ENCODE peak calls at places on chromosomes 5 and 9, in six cellular contexts. H is activated T-helper 1 cell treated with Interleukin-2 at 50 U/mL for 16 hours, Q is WERI-Rb-1, J is ovary, Z is nucleus accumbens, F is AG08396. A is an unnamed sample.

GRCh38 chr5:14428302-14429081 is 153.1 kb upstream of the OTULINL start:
- DNase-seq in H (no peak), Q (no peak), J (no peak), Z (no peak), F (no peak), A (no peak)

GRCh38 chr5:109654455-109654854 is 35.3 kb upstream of the MAN2A1 start:
- DNase-seq in H (no peak), Q (no peak), J (no peak), Z (no peak), F (no peak), A (no peak)

GRCh38 chr5:43711496-43711895 is 108.5 kb downstream of the NNT start:
- DNase-seq in H (no peak), Q (no peak), J (no peak), Z (no peak), F (peak), A (no peak)

GRCh38 chr5:176895350-176895749 is 3.8 kb downstream of the HK3 start:
- DNase-seq in H (no peak), Q (no peak), J (no peak), Z (no peak), F (no peak), A (no peak)

GRCh38 chr9:134372621-134373267 is 46.5 kb downstream of the RXRA start:
- DNase-seq in H (no peak), Q (no peak), J (no peak), Z (no peak), F (peak), A (no peak)

GRCh38 chr9:86041331-86041741 is 58.0 kb downstream of the GOLM1 start:
- DNase-seq in H (no peak), Q (no peak), J (no peak), Z (no peak), F (peak), A (no peak)

GRCh38 chr9:136714096-136714875 is 1.9 kb downstream of the DIPK1B start:
- DNase-seq in H (no peak), Q (no peak), J (peak), Z (no peak), F (no peak), A (no peak)

GRCh38 chr5:15763754-15764153 is 263.8 kb downstream of the FBXL7 start:
- DNase-seq in H (no peak), Q (peak), J (no peak), Z (no peak), F (no peak), A (no peak)

GRCh38 chr5:44640945-44641456 is 167.7 kb upstream of the MRPS30 start:
- DNase-seq in H (no peak), Q (no peak), J (no peak), Z (no peak), F (no peak), A (no peak)

GRCh38 chr5:135242496-135243193 is 156.4 kb downstream of the MACROH2A1 start:
- DNase-seq in H (no peak), Q (peak), J (no peak), Z (peak), F (no peak), A (no peak)

GRCh38 chr9:127729522-127730256 is 5.4 kb downstream of the TOR2A start:
- DNase-seq in H (no peak), Q (no peak), J (no peak), Z (no peak), F (no peak), A (no peak)

GRCh38 chr9:98554752-98555151 is 154.0 kb downstream of the GABBR2 start:
- DNase-seq in H (no peak), Q (no peak), J (no peak), Z (no peak), F (no peak), A (no peak)

GRCh38 chr5:72508241-72509170 is 1.3 kb upstream of the ZNF366 start:
- DNase-seq in H (no peak), Q (no peak), J (no peak), Z (no peak), F (no peak), A (no peak)

GRCh38 chr9:38016375-38017120 is 52.5 kb downstream of the SHB start:
- DNase-seq in H (no peak), Q (no peak), J (no peak), Z (no peak), F (peak), A (no peak)

GRCh38 chr5:59745422-59745863 is 148.1 kb downstream of the PDE4D start:
- DNase-seq in H (no peak), Q (no peak), J (no peak), Z (peak), F (no peak), A (no peak)

GRCh38 chr9:15485836-15486678 is 24.7 kb downstream of the PSIP1 start:
- DNase-seq in H (no peak), Q (no peak), J (no peak), Z (no peak), F (no peak), A (no peak)

GRCh38 chr5:14946813-14947640 is 75.4 kb upstream of the ANKH start:
- DNase-seq in H (no peak), Q (no peak), J (no peak), Z (no peak), F (no peak), A (peak)

GRCh38 chr5:143062379-143062778 is 292.2 kb downstream of the ARHGAP26 start:
- DNase-seq in H (no peak), Q (no peak), J (no peak), Z (no peak), F (no peak), A (no peak)

GRCh38 chr5:80195837-80196400 is 59.9 kb downstream of the SERINC5 start:
- DNase-seq in H (no peak), Q (no peak), J (no peak), Z (no peak), F (no peak), A (no peak)

GRCh38 chr5:80219381-80219780 is 36.5 kb downstream of the SERINC5 start:
- DNase-seq in H (no peak), Q (no peak), J (no peak), Z (no peak), F (no peak), A (no peak)

GRCh38 chr9:114551750-114552685 is 35.6 kb upstream of the ATP6V1G1 start:
- DNase-seq in H (no peak), Q (peak), J (peak), Z (no peak), F (peak), A (no peak)

GRCh38 chr5:154487541-154487940 is 9.5 kb upstream of the HAND1 start:
- DNase-seq in H (no peak), Q (no peak), J (no peak), Z (no peak), F (no peak), A (no peak)

GRCh38 chr9:16640649-16641048 is 229.8 kb downstream of the BNC2 start:
- DNase-seq in H (no peak), Q (no peak), J (no peak), Z (no peak), F (no peak), A (no peak)

GRCh38 chr5:102823441-102823874 is 68.4 kb downstream of the PAM start:
- DNase-seq in H (no peak), Q (no peak), J (no peak), Z (no peak), F (peak), A (no peak)

GRCh38 chr5:673837-674629 is 19.1 kb downstream of the TPPP start:
- DNase-seq in H (no peak), Q (no peak), J (no peak), Z (peak), F (no peak), A (no peak)

GRCh38 chr5:90161399-90161798 is 248.2 kb downstream of the CETN3 start:
- DNase-seq in H (no peak), Q (peak), J (peak), Z (no peak), F (no peak), A (no peak)

A was measured in Jurkat, Clone E6-1.